ENCODE peak calls at places on chromosome 9, in five cellular contexts. B, I, C, M and Z are unnamed samples.

GRCh38 chr9:27198175-27198574 is 89.2 kb downstream of the TEK start:
- DNase-seq in C (no peak), B (peak), I (no peak), M (peak), Z (no peak)

GRCh38 chr9:104968025-104968982 is 40.3 kb upstream of the ABCA1 start:
- DNase-seq in B (peak), I (peak), M (peak), C (peak), Z (peak)

GRCh38 chr9:26462751-26463150 is 429.9 kb downstream of the CAAP1 start:
- DNase-seq in C (no peak), B (no peak), I (no peak), M (no peak), Z (no peak)

GRCh38 chr9:130891699-130892502 is 4.7 kb downstream of the QRFP start:
- DNase-seq in B (no peak), C (no peak), M (no peak), I (no peak), Z (no peak)

GRCh38 chr9:530681-531080 is 310.8 kb upstream of the DMRT1 start:
- DNase-seq in C (no peak), M (peak), B (no peak), I (no peak), Z (no peak)

GRCh38 chr9:134607971-134608370 is 33.6 kb upstream of the COL5A1 start:
- DNase-seq in B (no peak), I (no peak), M (no peak), C (no peak), Z (no peak)

GRCh38 chr9:33263131-33263935 is 1.2 kb downstream of the BAG1 start:
- DNase-seq in I (no peak), M (no peak), C (no peak), B (no peak), Z (no peak)

GRCh38 chr9:89740722-89741121 is 135.9 kb downstream of the GADD45G start:
- DNase-seq in C (peak), I (peak), B (no peak), M (no peak), Z (no peak)

GRCh38 chr9:87880683-87881082 is 2.0 kb upstream of the SPATA31E1 start:
- DNase-seq in M (no peak), I (no peak), C (no peak), B (no peak), Z (no peak)

GRCh38 chr9:133619791-133620190 is 10.6 kb upstream of the FAM163B start:
- DNase-seq in I (peak), C (peak), M (no peak), B (no peak), Z (no peak)

GRCh38 chr9:4965174-4965821 is 19.8 kb upstream of the JAK2 start:
- DNase-seq in B (no peak), M (no peak), C (no peak), I (no peak), Z (no peak)

GRCh38 chr9:32579706-32580331 is 6.9 kb upstream of the NDUFB6 start:
- DNase-seq in B (peak), C (peak), I (peak), M (peak), Z (peak)

GRCh38 chr9:12784461-12785250 is 9.8 kb downstream of the LURAP1L start:
- DNase-seq in M (peak), B (no peak), I (no peak), C (no peak), Z (peak)

GRCh38 chr9:111271047-111271446 is 59.0 kb downstream of the OR2K2 start:
- DNase-seq in M (no peak), B (no peak), I (no peak), C (no peak), Z (no peak)

GRCh38 chr9:8332296-8332695 is 532.7 kb upstream of the DMAC1 start:
- DNase-seq in B (no peak), C (no peak), M (no peak), I (no peak), Z (no peak)

GRCh38 chr9:2785060-2785459 is 58.8 kb downstream of the PUM3 start:
- DNase-seq in I (no peak), B (no peak), M (no peak), C (no peak), Z (no peak)

GRCh38 chr9:37027582-37028424 is 6.3 kb downstream of the PAX5 start:
- DNase-seq in C (peak), B (peak), M (peak), I (peak), Z (peak)

GRCh38 chr9:137164370-137165249 is 5.2 kb downstream of the LRRC26 start:
- DNase-seq in B (no peak), M (no peak), C (no peak), I (no peak), Z (no peak)

GRCh38 chr9:101325053-101325452 is 59.8 kb downstream of the BAAT start:
- DNase-seq in C (no peak), M (no peak), I (no peak), B (no peak), Z (no peak)

GRCh38 chr9:74573792-74574191 is 76.7 kb downstream of the RORB start:
- DNase-seq in C (no peak), M (no peak), I (no peak), B (no peak), Z (no peak)

GRCh38 chr9:97958812-97959511 is 21.0 kb upstream of the HEMGN start:
- DNase-seq in C (no peak), M (no peak), I (no peak), B (no peak), Z (no peak)

GRCh38 chr9:108972626-108973209 is 38.5 kb downstream of the ABITRAM start:
- DNase-seq in B (no peak), C (no peak), I (no peak), M (no peak), Z (no peak)

GRCh38 chr9:20264896-20265295 is 357.4 kb downstream of the MLLT3 start:
- DNase-seq in I (no peak), C (no peak), M (no peak), B (no peak), Z (no peak)

GRCh38 chr9:22425551-22425950 is 21.1 kb upstream of the DMRTA1 start:
- DNase-seq in I (no peak), B (no peak), C (no peak), M (no peak), Z (no peak)

GRCh38 chr9:88722753-88723152 is 187.8 kb downstream of the NXNL2 start:
- DNase-seq in M (no peak), B (no peak), C (no peak), I (no peak), Z (no peak)

GRCh38 chr9:85332487-85332886 is 409.3 kb downstream of the AGTPBP1 start:
- DNase-seq in C (no peak), M (peak), I (no peak), B (no peak), Z (no peak)

GRCh38 chr9:77063645-77064285 is 44.3 kb downstream of the FOXB2 start:
- DNase-seq in B (no peak), M (no peak), C (no peak), I (no peak), Z (peak)